ENCODE peak calls at places on chromosomes 6 and 20, in six cellular contexts. A is heart left ventricle, H is HCT116, D is uterus, Y is endothelial cell of umbilical vein, S is sigmoid colon. U is an unnamed sample. For H3K27me3, the result is how much of the 10 kb centered on the place peaks cover.

GRCh38 chr6:168376120-168376519 is 56.5 kb upstream of the DACT2 start:
- DNase-seq in D (peak), Y (no peak), H (no peak), A (peak), S (peak), U (no peak)

GRCh38 chr6:146423450-146423849 is 120.2 kb upstream of the RAB32 start:
- DNase-seq in S (no peak), D (no peak), H (no peak), Y (no peak), A (no peak), U (no peak)

GRCh38 chr6:2412731-2413130 is 167.3 kb upstream of the GMDS start:
- DNase-seq in A (no peak), Y (peak), H (no peak), D (no peak), S (no peak), U (no peak)

GRCh38 chr6:21138359-21139094 is 455.0 kb upstream of the SOX4 start:
- DNase-seq in D (peak), S (no peak), A (no peak), H (no peak), Y (peak), U (no peak)

GRCh38 chr6:124962617-124963415 is 579 bp downstream of the RNF217 start:
- DNase-seq in Y (peak), H (no peak), A (peak), D (peak), S (peak), U (no peak)

GRCh38 chr6:140371360-140371870 is 997.0 kb upstream of the CITED2 start:
- DNase-seq in D (no peak), Y (peak), H (no peak), A (no peak), S (no peak), U (no peak)

GRCh38 chr6:4944325-4944724 is 59.5 kb downstream of the RPP40 start:
- DNase-seq in A (no peak), Y (no peak), S (no peak), H (no peak), D (no peak), U (no peak)

GRCh38 chr6:112827793-112828192 is 480.7 kb downstream of the RFPL4B start:
- DNase-seq in H (no peak), D (no peak), Y (peak), A (peak), S (peak), U (no peak)

GRCh38 chr6:163866192-163866591 is 451.7 kb downstream of the QKI start:
- DNase-seq in A (no peak), Y (no peak), D (no peak), S (no peak), H (no peak), U (no peak)

GRCh38 chr6:52577778-52578473 is 1.1 kb upstream of the TRAM2 start:
- DNase-seq in A (no peak), S (no peak), Y (no peak), D (no peak), H (no peak), U (no peak)

GRCh38 chr6:52576392-52577021 is 353 bp downstream of the TRAM2 start:
- DNase-seq in A (peak), H (peak), Y (peak), S (peak), D (peak), U (peak)

GRCh38 chr6:52575490-52575868 is 1.4 kb downstream of the TRAM2 start:
- DNase-seq in Y (peak), D (no peak), A (no peak), S (no peak), H (no peak), U (no peak)

GRCh38 chr6:52576054-52576391 is 837 bp downstream of the TRAM2 start:
- DNase-seq in Y (no peak), H (no peak), D (no peak), A (no peak), S (peak), U (no peak)

DNA sequence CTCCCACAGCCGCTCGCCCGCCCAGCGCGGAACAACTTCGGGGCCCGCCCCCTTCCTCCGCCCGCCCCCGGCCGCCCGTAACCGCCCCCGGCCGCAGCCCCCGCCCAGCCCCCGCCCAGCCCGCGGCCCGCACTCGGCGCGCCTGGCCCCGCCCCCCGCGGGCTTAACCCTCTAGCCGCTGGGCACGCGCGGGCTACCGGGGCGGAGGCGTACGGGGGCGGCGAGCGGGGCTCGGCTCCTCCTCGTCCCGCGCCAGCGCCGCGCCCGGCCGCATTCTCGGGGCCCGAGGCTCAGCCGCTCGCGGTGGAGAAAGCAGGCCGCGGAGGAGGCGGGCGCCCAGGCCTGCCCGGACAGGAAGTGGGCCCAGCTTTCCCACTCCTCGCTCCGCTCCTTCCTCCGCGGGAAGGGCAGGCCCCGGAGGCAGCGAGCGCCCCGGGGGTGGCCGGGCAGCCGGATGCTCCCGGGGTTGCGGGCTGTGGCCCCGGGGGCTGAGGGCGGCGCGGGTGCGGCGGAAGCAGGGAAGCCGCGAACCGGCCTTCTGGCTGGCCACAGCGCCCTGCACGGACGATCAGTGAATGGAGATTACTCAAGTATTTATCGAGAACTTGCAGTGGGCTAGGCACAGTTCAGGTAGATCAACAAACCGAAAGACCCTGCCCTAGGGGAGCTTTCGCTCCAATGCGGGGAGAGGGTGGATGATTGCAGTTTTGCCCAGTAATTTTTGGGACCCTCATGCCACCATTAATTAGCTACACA is at the start of gene TRAM2:
- DNase-seq in Y (peak), H (peak), D (peak), A (peak), S (peak), U (peak)
- TF ChIP-seq POLR2A in Y (peak), H (peak), D (peak), A (no peak), S (no peak), U (no peak)

GRCh38 chr20:63465380-63466249 is 6.8 kb downstream of the KCNQ2 start:
- DNase-seq in S (no peak), H (no peak), Y (no peak), A (no peak), D (no peak), U (no peak)
- H3K27me3 ChIP-seq in S (under half), H (under half), Y (under half), A (half or more), D (under half), U (under half)

GRCh38 chr20:44401052-44401769 is 45.7 kb downstream of the HNF4A start:
- DNase-seq in Y (no peak), A (peak), H (no peak), S (no peak), D (no peak), U (no peak)
- TF ChIP-seq POLR2A in Y (no peak), A (no peak), H (no peak), S (peak), D (no peak), U (no peak)

GRCh38 chr6:31067881-31068737 is 44.3 kb downstream of the C6orf15 start:
- DNase-seq in A (no peak), H (no peak), S (no peak), D (no peak), Y (no peak), U (no peak)

GRCh38 chr6:31060162-31060561 is 49.9 kb downstream of the MUC22 start:
- DNase-seq in Y (no peak), H (no peak), D (no peak), S (no peak), A (no peak), U (no peak)

GRCh38 chr6:31065556-31065955 is 46.8 kb downstream of the C6orf15 start:
- DNase-seq in S (no peak), D (no peak), H (no peak), Y (no peak), A (no peak), U (no peak)

GRCh38 chr6:31068738-31069340 is 43.5 kb downstream of the C6orf15 start:
- DNase-seq in Y (peak), S (peak), H (peak), D (peak), A (peak), U (peak)

DNA sequence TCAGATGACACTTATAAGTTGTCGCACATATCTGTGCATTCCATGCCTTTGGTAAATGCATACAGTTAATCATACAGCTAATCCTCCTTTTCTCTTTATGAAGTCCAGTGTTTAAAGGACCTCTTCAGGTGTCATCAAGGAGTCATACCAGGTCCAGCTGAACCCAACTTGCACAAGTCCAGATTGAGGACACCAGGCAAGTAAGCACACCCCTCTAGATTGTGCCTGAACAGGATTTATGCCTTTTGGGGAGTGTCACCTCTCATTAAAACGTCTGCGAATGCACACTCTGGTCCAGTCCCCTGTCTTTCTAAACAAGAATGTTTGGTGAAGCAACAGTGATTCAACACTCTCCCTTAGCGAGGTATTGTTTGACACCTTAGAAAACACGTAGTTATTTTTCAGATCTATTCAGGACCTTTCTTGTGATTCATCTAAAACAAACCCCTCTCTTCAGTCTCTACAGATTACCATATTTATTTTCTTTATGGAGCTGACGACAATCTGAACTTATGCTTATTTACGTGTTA is 48.4 kb downstream of the C6orf15 start:
- DNase-seq in D (no peak), Y (no peak), H (no peak), A (no peak), S (no peak), U (no peak)
- H3K27me3 ChIP-seq in D (under half), Y (under half), H (under half), A (under half), S (under half), U (under half)

GRCh38 chr6:3912366-3913076 is 63.3 kb downstream of the FAM50B start:
- DNase-seq in S (no peak), Y (peak), D (peak), H (no peak), A (no peak), U (no peak)
- TF ChIP-seq POLR2A in S (no peak), Y (no peak), D (no peak), H (no peak), A (no peak), U (no peak)

GRCh38 chr6:27078734-27079357 is 168.7 kb upstream of the PRSS16 start:
- DNase-seq in H (peak), A (no peak), S (no peak), Y (peak), D (no peak), U (no peak)
- H3K27me3 ChIP-seq in H (under half), A (half or more), S (under half), Y (under half), D (under half), U (under half)

GRCh38 chr20:36827541-36828279 is 48.2 kb upstream of the TLDC2 start:
- DNase-seq in A (peak), H (no peak), D (no peak), S (peak), Y (no peak), U (no peak)
- TF ChIP-seq POLR2A in A (no peak), H (no peak), D (no peak), S (no peak), Y (no peak), U (no peak)

U was measured in esophagus squamous epithelium.